ENCODE peak calls at places on chromosome 17, in five cellular contexts. One of them, this sample, is unnamed.

GRCh38 chr17:47729486-47729885 is 3.5 kb upstream of the TBX21 start:
- DNase-seq in HCT116: no peak
- DNase-seq in GM12878: no peak
- DNase-seq in SK-N-SH: no peak
- DNase-seq in K562: no peak
- DNase-seq in this sample: no peak

GRCh38 chr17:7238418-7239090 is 703 bp downstream of the PHF23 start:
- DNase-seq in SK-N-SH: no peak
- DNase-seq in HCT116: no peak
- DNase-seq in GM12878: no peak
- DNase-seq in K562: peak; percentile 45
- DNase-seq in this sample: no peak

GRCh38 chr17:67125417-67125816 is 81.1 kb downstream of the CACNG1 start:
- DNase-seq in K562: peak; percentile 22
- DNase-seq in SK-N-SH: peak; percentile 71
- DNase-seq in GM12878: no peak
- DNase-seq in HCT116: no peak
- DNase-seq in this sample: no peak

GRCh38 chr17:9217151-9218067 is 196.1 kb downstream of the NTN1 start:
- DNase-seq in HCT116: no peak
- DNase-seq in GM12878: no peak
- DNase-seq in SK-N-SH: peak; percentile 63
- DNase-seq in K562: no peak
- DNase-seq in this sample: peak; percentile 18

GRCh38 chr17:17468217-17469010 is 8.4 kb upstream of the MED9 start:
- DNase-seq in K562: no peak
- DNase-seq in HCT116: no peak
- DNase-seq in SK-N-SH: no peak
- DNase-seq in GM12878: no peak
- DNase-seq in this sample: no peak

GRCh38 chr17:19664821-19665181 is 16.2 kb downstream of the ALDH3A2 start:
- DNase-seq in K562: no peak
- DNase-seq in HCT116: no peak
- DNase-seq in GM12878: no peak
- DNase-seq in SK-N-SH: no peak
- DNase-seq in this sample: no peak

GRCh38 chr17:38464723-38465419 is 36.6 kb downstream of the ARHGAP23 start:
- DNase-seq in K562: peak; percentile 89
- DNase-seq in HCT116: peak; percentile 64
- DNase-seq in SK-N-SH: peak; percentile 96
- DNase-seq in GM12878: no peak
- DNase-seq in this sample: no peak

GRCh38 chr17:44569459-44569858 is 12.2 kb downstream of the FZD2 start:
- DNase-seq in K562: no peak
- DNase-seq in SK-N-SH: peak; percentile 44
- DNase-seq in GM12878: no peak
- DNase-seq in HCT116: no peak
- DNase-seq in this sample: no peak

GRCh38 chr17:68593331-68593710 is 7.8 kb downstream of the FAM20A start:
- DNase-seq in SK-N-SH: peak; percentile 32
- DNase-seq in HCT116: no peak
- DNase-seq in GM12878: no peak
- DNase-seq in K562: no peak
- DNase-seq in this sample: no peak

GRCh38 chr17:62723842-62724241 is 84.3 kb downstream of the MARCHF10 start:
- DNase-seq in GM12878: no peak
- DNase-seq in K562: peak; percentile 24
- DNase-seq in HCT116: no peak
- DNase-seq in SK-N-SH: no peak
- DNase-seq in this sample: no peak

GRCh38 chr17:12296120-12296727 is 275.5 kb downstream of the MAP2K4 start:
- DNase-seq in HCT116: no peak
- DNase-seq in GM12878: no peak
- DNase-seq in K562: no peak
- DNase-seq in SK-N-SH: no peak
- DNase-seq in this sample: no peak

GRCh38 chr17:44220211-44221071 is 966 bp upstream of the UBTF start:
- DNase-seq in GM12878: no peak
- DNase-seq in HCT116: no peak
- DNase-seq in SK-N-SH: peak; percentile 71
- DNase-seq in K562: peak; percentile 82
- DNase-seq in this sample: no peak

GRCh38 chr17:14840616-14841231 is 424.4 kb downstream of the PMP22 start:
- DNase-seq in HCT116: no peak
- DNase-seq in SK-N-SH: no peak
- DNase-seq in GM12878: no peak
- DNase-seq in K562: no peak
- DNase-seq in this sample: no peak

GRCh38 chr17:74545456-74546230 is at the start of gene CD300C:
- DNase-seq in HCT116: no peak
- DNase-seq in SK-N-SH: no peak
- DNase-seq in GM12878: no peak
- DNase-seq in K562: no peak
- DNase-seq in this sample: no peak

GRCh38 chr17:44928950-44929720 is 13.8 kb upstream of the GFAP start:
- DNase-seq in HCT116: no peak
- DNase-seq in GM12878: no peak
- DNase-seq in K562: no peak
- DNase-seq in SK-N-SH: no peak
- DNase-seq in this sample: no peak

GRCh38 chr17:17822189-17822978 is 14.4 kb downstream of the SREBF1 start:
- DNase-seq in K562: no peak
- DNase-seq in SK-N-SH: no peak
- DNase-seq in HCT116: no peak
- DNase-seq in GM12878: no peak
- DNase-seq in this sample: no peak

GRCh38 chr17:28124962-28125361 is 82.5 kb downstream of the NLK start:
- DNase-seq in GM12878: no peak
- DNase-seq in SK-N-SH: no peak
- DNase-seq in HCT116: no peak
- DNase-seq in K562: no peak
- DNase-seq in this sample: no peak

GRCh38 chr17:59558953-59559352 is 6.5 kb upstream of the DHX40 start:
- DNase-seq in SK-N-SH: peak; percentile 42
- DNase-seq in K562: no peak
- DNase-seq in GM12878: no peak
- DNase-seq in HCT116: no peak
- DNase-seq in this sample: peak; percentile 17

GRCh38 chr17:78343433-78344201 is 16.3 kb downstream of the SOCS3 start:
- DNase-seq in SK-N-SH: no peak
- DNase-seq in K562: no peak
- DNase-seq in HCT116: no peak
- DNase-seq in GM12878: no peak
- DNase-seq in this sample: no peak

GRCh38 chr17:45131616-45132301 is 556 bp downstream of the PLCD3 start:
- DNase-seq in SK-N-SH: peak; percentile 87
- DNase-seq in HCT116: no peak
- DNase-seq in GM12878: no peak
- DNase-seq in K562: peak; percentile 70
- DNase-seq in this sample: no peak

GRCh38 chr17:64200080-64201042 is 62.7 kb downstream of the TEX2 start:
- DNase-seq in GM12878: peak; percentile 19
- DNase-seq in SK-N-SH: no peak
- DNase-seq in HCT116: no peak
- DNase-seq in K562: no peak
- DNase-seq in this sample: no peak

GRCh38 chr17:7786866-7787265 is 47.2 kb upstream of the KDM6B start:
- DNase-seq in HCT116: no peak
- DNase-seq in GM12878: no peak
- DNase-seq in SK-N-SH: no peak
- DNase-seq in K562: no peak
- DNase-seq in this sample: no peak

GRCh38 chr17:34110315-34110714 is 144.8 kb upstream of the CCL2 start:
- DNase-seq in K562: no peak
- DNase-seq in HCT116: no peak
- DNase-seq in SK-N-SH: peak; percentile 54
- DNase-seq in GM12878: no peak
- DNase-seq in this sample: no peak

GRCh38 chr17:17186051-17186450 is 20.1 kb downstream of the PLD6 start:
- DNase-seq in SK-N-SH: no peak
- DNase-seq in HCT116: no peak
- DNase-seq in GM12878: no peak
- DNase-seq in K562: no peak
- DNase-seq in this sample: no peak

GRCh38 chr17:8120520-8121443 is 2.5 kb upstream of the ALOXE3 start:
- DNase-seq in SK-N-SH: peak; percentile 71
- DNase-seq in GM12878: peak; percentile 63
- DNase-seq in HCT116: peak; percentile 88
- DNase-seq in K562: peak; percentile 59
- DNase-seq in this sample: no peak

GRCh38 chr17:71580220-71580619 is 540.6 kb upstream of the SOX9 start:
- DNase-seq in K562: no peak
- DNase-seq in SK-N-SH: no peak
- DNase-seq in GM12878: no peak
- DNase-seq in HCT116: no peak
- DNase-seq in this sample: no peak

GRCh38 chr17:4162775-4163498 is 19.9 kb downstream of the CYB5D2 start:
- DNase-seq in GM12878: no peak
- DNase-seq in HCT116: no peak
- DNase-seq in SK-N-SH: no peak
- DNase-seq in K562: no peak
- DNase-seq in this sample: no peak

GRCh38 chr17:50685691-50686493 is 21.8 kb downstream of the ANKRD40 start:
- DNase-seq in K562: no peak
- DNase-seq in SK-N-SH: no peak
- DNase-seq in GM12878: no peak
- DNase-seq in HCT116: no peak
- DNase-seq in this sample: no peak

GRCh38 chr17:78125138-78125913 is 3.2 kb downstream of the TMC6 start:
- DNase-seq in GM12878: no peak
- DNase-seq in K562: no peak
- DNase-seq in HCT116: no peak
- DNase-seq in SK-N-SH: no peak
- DNase-seq in this sample: no peak

GRCh38 chr17:50660042-50660886 is 25.6 kb downstream of the ABCC3 start:
- DNase-seq in HCT116: no peak
- DNase-seq in K562: peak; percentile 61
- DNase-seq in SK-N-SH: peak; percentile 87
- DNase-seq in GM12878: no peak
- DNase-seq in this sample: peak; percentile 90

GRCh38 chr17:12362853-12363252 is 302.8 kb upstream of the MYOCD start:
- DNase-seq in SK-N-SH: no peak
- DNase-seq in K562: no peak
- DNase-seq in GM12878: no peak
- DNase-seq in HCT116: no peak
- DNase-seq in this sample: no peak

GRCh38 chr17:66900126-66901010 is 64.1 kb upstream of the CACNG4 start:
- DNase-seq in SK-N-SH: peak; percentile 60
- DNase-seq in K562: peak; percentile 28
- DNase-seq in HCT116: peak; percentile 28
- DNase-seq in GM12878: no peak
- DNase-seq in this sample: peak; percentile 33

GRCh38 chr17:42698736-42699414 is 16.5 kb downstream of the CNTNAP1 start:
- DNase-seq in SK-N-SH: peak; percentile 32
- DNase-seq in GM12878: no peak
- DNase-seq in HCT116: no peak
- DNase-seq in K562: peak; percentile 98
- DNase-seq in this sample: no peak

GRCh38 chr17:6749519-6749918 is 6.3 kb upstream of the XAF1 start:
- DNase-seq in HCT116: no peak
- DNase-seq in GM12878: no peak
- DNase-seq in SK-N-SH: no peak
- DNase-seq in K562: no peak
- DNase-seq in this sample: no peak

GRCh38 chr17:44794699-44795413 is 35.2 kb downstream of the GJC1 start:
- DNase-seq in K562: no peak
- DNase-seq in HCT116: peak; percentile 73
- DNase-seq in SK-N-SH: no peak
- DNase-seq in GM12878: no peak
- DNase-seq in this sample: no peak

GRCh38 chr17:80372922-80373570 is 41.9 kb upstream of the ENDOV start:
- DNase-seq in HCT116: no peak
- DNase-seq in GM12878: no peak
- DNase-seq in SK-N-SH: no peak
- DNase-seq in K562: no peak
- DNase-seq in this sample: no peak

GRCh38 chr17:13557077-13557476 is 44.7 kb downstream of the HS3ST3A1 start:
- DNase-seq in HCT116: no peak
- DNase-seq in K562: no peak
- DNase-seq in SK-N-SH: no peak
- DNase-seq in GM12878: no peak
- DNase-seq in this sample: no peak

DNA sequence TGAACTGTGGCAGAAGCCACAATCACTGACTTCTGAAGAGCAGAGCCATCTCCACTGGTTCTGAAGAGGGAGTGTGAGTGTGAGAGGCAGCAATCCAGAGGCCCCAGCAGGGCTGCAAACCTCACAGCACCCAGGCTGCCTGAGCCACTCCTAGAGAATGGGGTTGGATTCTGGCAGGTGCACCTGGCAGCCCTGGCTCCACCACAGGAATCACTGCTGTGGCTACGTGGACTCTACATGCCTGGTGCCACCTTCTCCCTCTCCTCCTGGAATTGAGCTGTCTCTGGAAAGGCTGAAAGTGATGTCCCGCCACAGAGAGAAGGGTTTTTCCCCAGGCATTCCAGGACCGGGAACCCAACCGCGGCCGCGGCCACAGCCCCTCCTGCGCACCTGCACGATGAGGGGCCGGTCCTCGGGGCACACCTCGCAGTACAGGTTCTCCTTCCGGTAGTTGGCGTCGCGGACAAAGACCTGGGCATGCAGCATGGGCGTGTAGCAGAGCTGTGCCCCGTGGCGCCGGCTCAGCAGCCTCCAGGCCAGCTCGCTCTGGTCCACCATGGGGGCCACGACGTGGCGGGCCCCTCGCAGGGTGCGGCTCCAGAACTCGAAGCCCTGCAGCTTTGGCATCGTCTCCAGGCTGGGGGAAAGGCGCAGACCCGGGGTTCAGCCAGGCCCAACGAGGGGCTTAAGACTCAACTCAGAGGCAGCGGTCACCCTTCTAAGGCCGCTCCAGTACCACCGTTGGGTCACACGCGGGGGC is 991 bp downstream of the DUS1L start:
- DNase-seq in SK-N-SH: no peak
- DNase-seq in GM12878: no peak
- DNase-seq in HCT116: no peak
- DNase-seq in K562: no peak
- DNase-seq in this sample: peak; percentile 38
- H2AFZ ChIP-seq in SK-N-SH: no peak overlapping the region
- H2AFZ ChIP-seq in GM12878: no peak overlapping the region
- H2AFZ ChIP-seq in HCT116: no peak overlapping the region
- H2AFZ ChIP-seq in K562: no peak overlapping the region
- H2AFZ ChIP-seq in this sample: no peak overlapping the region

GRCh38 chr17:73432624-73433190 is 120.9 kb upstream of the CDC42EP4 start:
- DNase-seq in GM12878: no peak
- DNase-seq in HCT116: no peak
- DNase-seq in K562: no peak
- DNase-seq in SK-N-SH: no peak
- DNase-seq in this sample: no peak
- TF ChIP-seq SIN3A in GM12878: no peak
- TF ChIP-seq SIN3A in HCT116: no peak
- TF ChIP-seq SIN3A in K562: no peak
- TF ChIP-seq SIN3A in SK-N-SH: no peak
- TF ChIP-seq SIN3A in this sample: no peak

GRCh38 chr17:83121921-83122820 is 42.8 kb downstream of the METRNL start:
- DNase-seq in SK-N-SH: no peak
- DNase-seq in K562: no peak
- DNase-seq in GM12878: no peak
- DNase-seq in HCT116: no peak
- DNase-seq in this sample: no peak
- TF ChIP-seq REST in SK-N-SH: no peak
- TF ChIP-seq REST in K562: no peak
- TF ChIP-seq REST in GM12878: no peak
- TF ChIP-seq REST in HCT116: no peak
- TF ChIP-seq REST in this sample: no peak

GRCh38 chr17:32104158-32104557 is 38.1 kb upstream of the RHOT1 start:
- DNase-seq in GM12878: no peak
- DNase-seq in SK-N-SH: no peak
- DNase-seq in HCT116: no peak
- DNase-seq in K562: no peak
- DNase-seq in this sample: no peak
- H2AFZ ChIP-seq in GM12878: no peak overlapping the region
- H2AFZ ChIP-seq in SK-N-SH: no peak overlapping the region
- H2AFZ ChIP-seq in HCT116: no peak overlapping the region
- H2AFZ ChIP-seq in K562: no peak overlapping the region
- H2AFZ ChIP-seq in this sample: no peak overlapping the region